ENCODE peak calls at places on chromosomes 1 and 21, in seven cellular contexts. Y, C, X, G, Q, L and B are unnamed samples.
A peak's percentile ranks its signal among the peaks of the same experiment; 100 is the strongest.

GRCh38 chr1:119742193-119742592 is 26.5 kb downstream of the HMGCS2 start:
- DNase-seq in Y (no peak), X (no peak), L (no peak), G (peak; percentile 20), Q (peak; percentile 59), C (peak; percentile 67), B (no peak)

GRCh38 chr1:33130297-33130696 is 49.3 kb downstream of the AZIN2 start:
- DNase-seq in Y (no peak), Q (no peak), C (no peak), G (no peak), X (no peak), L (peak; percentile 89), B (no peak)

GRCh38 chr1:117436528-117436927 is 69.3 kb downstream of the MAN1A2 start:
- DNase-seq in Q (no peak), Y (no peak), X (no peak), G (no peak), C (no peak), L (no peak), B (no peak)

GRCh38 chr1:160149706-160150105 is 1.7 kb upstream of the ATP1A4 start:
- DNase-seq in C (no peak), Q (no peak), G (no peak), Y (no peak), X (no peak), L (no peak), B (no peak)

GRCh38 chr1:53327183-53327941 is 508 bp downstream of the LRP8 start:
- DNase-seq in L (no peak), Q (peak; percentile 57), X (peak; percentile 35), Y (no peak), G (peak; percentile 17), C (no peak), B (peak; percentile 26)

GRCh38 chr1:184118051-184118450 is 66.5 kb downstream of the TSEN15 start:
- DNase-seq in G (no peak), Q (no peak), L (peak; percentile 94), Y (no peak), C (no peak), X (no peak), B (no peak)

GRCh38 chr21:41899431-41900202 is 20.5 kb upstream of the PRDM15 start:
- DNase-seq in C (no peak), L (no peak), X (no peak), G (no peak), Y (no peak), Q (no peak), B (no peak)

GRCh38 chr1:218553197-218553596 is 208.1 kb downstream of the TGFB2 start:
- DNase-seq in L (no peak), C (no peak), X (no peak), Q (no peak), Y (no peak), G (no peak), B (no peak)

GRCh38 chr1:13516606-13517005 is 2.8 kb upstream of the LRRC38 start:
- DNase-seq in C (no peak), X (no peak), Q (no peak), L (no peak), G (no peak), Y (no peak), B (no peak)

GRCh38 chr1:13513885-13514546 is at the start of gene LRRC38:
- DNase-seq in X (no peak), L (no peak), Q (no peak), G (no peak), Y (no peak), C (peak; percentile 38), B (no peak)

GRCh38 chr1:13513063-13513884 is 529 bp downstream of the LRRC38 start:
- DNase-seq in Q (no peak), C (no peak), X (no peak), L (no peak), Y (no peak), G (no peak), B (no peak)

GRCh38 chr1:13520985-13521384 is 7.2 kb upstream of the LRRC38 start:
- DNase-seq in C (no peak), G (no peak), Y (no peak), X (no peak), L (no peak), Q (no peak), B (no peak)

DNA sequence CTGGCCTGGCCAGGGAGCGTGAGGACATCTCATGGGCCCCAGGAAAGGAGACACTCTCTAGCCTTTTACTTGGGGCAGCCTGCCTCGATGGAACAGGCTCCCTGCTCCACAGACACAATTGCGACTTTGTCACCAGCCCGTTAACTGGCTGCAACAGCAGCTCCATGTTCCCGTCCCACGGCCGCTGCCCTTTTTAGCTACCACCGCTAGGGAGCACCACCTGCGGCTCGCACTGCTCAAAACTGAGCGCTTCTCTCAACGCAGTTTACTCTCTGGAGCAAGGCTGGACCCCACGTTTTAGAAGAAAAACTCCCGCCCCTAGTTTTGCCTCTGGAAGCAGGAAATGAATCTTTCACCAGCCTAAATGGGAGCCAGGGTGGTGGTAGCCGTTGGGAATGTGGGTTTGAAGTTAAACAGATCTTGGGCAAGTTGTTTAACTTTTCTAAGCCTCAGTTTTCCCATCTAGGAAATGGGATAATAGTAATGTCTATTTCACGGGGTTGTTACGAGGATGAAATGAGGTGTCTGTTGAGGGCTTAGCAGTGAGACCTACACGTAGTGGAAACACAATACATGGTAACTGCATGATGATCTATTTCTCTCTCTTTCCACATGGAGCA is 3.5 kb upstream of the LRRC38 start:
- DNase-seq in X (no peak), Y (no peak), G (peak; percentile 2), Q (no peak), C (no peak), L (no peak), B (no peak)
- H3K27me3 ChIP-seq in X (peaks cover 2% of the 10 kb centered on the region), Y (no peaks in the 10 kb centered on the region), G (peaks cover 8% of the 10 kb centered on the region), Q (no peaks in the 10 kb centered on the region), C (peaks cover 12% of the 10 kb centered on the region), L (peaks cover 35% of the 10 kb centered on the region), B (no peaks in the 10 kb centered on the region)

DNA sequence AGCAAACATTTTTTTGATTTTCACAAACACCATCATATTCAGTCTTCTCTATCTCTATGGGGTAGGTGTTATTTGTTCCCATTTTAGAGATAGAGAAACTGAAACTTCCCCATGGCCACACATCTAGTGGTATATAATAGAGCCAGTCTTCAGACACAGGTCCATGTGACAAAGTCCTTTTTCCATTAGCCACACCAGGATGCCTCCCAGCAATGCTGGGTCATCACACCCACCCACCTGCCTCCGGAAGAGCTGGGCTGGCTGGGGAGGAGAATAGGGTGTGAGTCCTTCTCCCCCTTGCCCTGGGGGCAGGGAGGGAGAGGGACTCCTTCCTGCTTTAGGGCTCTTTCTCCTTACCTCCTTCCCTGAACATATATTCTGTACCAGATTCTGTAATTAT is 29.8 kb downstream of the SOX13 start:
- DNase-seq in Q (no peak), L (peak; percentile 36), C (no peak), Y (no peak), G (no peak), X (no peak), B (no peak)
- H3K4me1 ChIP-seq in Q (no peaks in the 10 kb centered on the region), L (peaks cover 27% of the 10 kb centered on the region), C (peaks cover 72% of the 10 kb centered on the region), Y (peaks cover 10% of the 10 kb centered on the region), G (peaks cover 62% of the 10 kb centered on the region), X (peaks cover 23% of the 10 kb centered on the region), B (no peaks in the 10 kb centered on the region)

GRCh38 chr1:11704691-11705475 is 13.4 kb downstream of the DRAXIN start:
- DNase-seq in G (no peak), C (no peak), Y (no peak), Q (no peak), X (no peak), L (no peak), B (no peak)
- H3K27me3 ChIP-seq in G (peaks cover 6% of the 10 kb centered on the region), C (peaks cover 19% of the 10 kb centered on the region), Y (no peaks in the 10 kb centered on the region), Q (no peaks in the 10 kb centered on the region), X (no peaks in the 10 kb centered on the region), L (peaks cover 57% of the 10 kb centered on the region), B (no peaks in the 10 kb centered on the region)

GRCh38 chr1:156482276-156482675 is 18.3 kb downstream of the MEF2D start:
- DNase-seq in X (no peak), C (no peak), Q (no peak), Y (no peak), L (no peak), G (no peak), B (no peak)
- H3K4me1 ChIP-seq in X (peaks cover 60% of the 10 kb centered on the region), C (peaks cover 93% of the 10 kb centered on the region), Q (peaks cover 6% of the 10 kb centered on the region), Y (peaks cover 26% of the 10 kb centered on the region), L (peaks cover 5% of the 10 kb centered on the region), G (peaks cover 25% of the 10 kb centered on the region), B (peaks cover 41% of the 10 kb centered on the region)

DNA sequence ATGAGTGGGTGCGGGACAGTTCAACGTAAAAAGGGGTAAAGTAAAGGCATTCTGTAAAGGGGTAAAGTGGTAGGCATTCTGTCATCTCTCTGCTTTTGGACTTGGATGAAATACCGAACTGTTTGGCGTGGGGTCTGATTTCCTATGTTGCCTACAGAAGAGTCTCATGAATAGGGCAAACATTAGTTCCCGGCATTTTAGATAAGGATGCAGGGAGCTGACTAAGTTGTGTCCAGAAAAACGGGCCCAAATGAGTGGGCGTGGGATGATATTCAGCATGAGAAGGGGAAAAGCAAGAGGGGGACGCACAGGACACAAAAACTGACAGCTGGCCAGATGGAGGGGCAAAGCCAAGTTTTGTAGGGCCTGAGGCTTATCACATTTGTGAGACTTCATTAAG is 2.9 kb upstream of the RHOU start:
- DNase-seq in C (no peak), Q (no peak), Y (no peak), L (no peak), X (no peak), G (no peak), B (no peak)
- H3K27me3 ChIP-seq in C (peaks cover 21% of the 10 kb centered on the region), Q (no peaks in the 10 kb centered on the region), Y (no peaks in the 10 kb centered on the region), L (peaks cover 55% of the 10 kb centered on the region), X (peaks cover 46% of the 10 kb centered on the region), G (no peaks in the 10 kb centered on the region), B (no peaks in the 10 kb centered on the region)